ENCODE peak calls at places on chromosomes 11 and 22, in five cellular contexts. X is H9, O is neuronal stem cell, J is H1, G is IMR-90. S is an unnamed sample. For H3K4me1, the result is how much of the 10 kb centered on the place peaks cover.

GRCh38 chr22:33986167-33986771 is 66.0 kb upstream of the LARGE1 start:
- DNase-seq in X (no peak), O (no peak), J (no peak), G (no peak), S (no peak)

GRCh38 chr11:10302744-10303557 is 1.9 kb upstream of the ADM start:
- DNase-seq in X (peak), O (peak), J (no peak), G (peak), S (peak)

GRCh38 chr11:31940396-31941037 is 129.4 kb upstream of the PAX6 start:
- DNase-seq in X (no peak), O (no peak), J (no peak), G (peak), S (no peak)

GRCh38 chr22:38467904-38468760 is at the start of gene KDELR3:
- DNase-seq in X (no peak), O (no peak), J (no peak), G (peak), S (peak)

GRCh38 chr11:41497974-41498373 is 38.5 kb upstream of the LRRC4C start:
- DNase-seq in X (peak), O (peak), J (peak), G (no peak), S (no peak)

GRCh38 chr11:38814670-38815069 is 2216.6 kb upstream of the RAG2 start:
- DNase-seq in X (no peak), O (no peak), J (no peak), G (peak), S (peak)

GRCh38 chr11:44363116-44363515 is 53.2 kb upstream of the ALX4 start:
- DNase-seq in X (no peak), O (no peak), J (no peak), G (no peak), S (no peak)

GRCh38 chr22:17159504-17159951 is 451 bp upstream of the HDHD5 start:
- DNase-seq in X (no peak), O (no peak), J (no peak), G (peak), S (peak)

GRCh38 chr22:31105282-31105929 is 2.0 kb downstream of the SELENOM start:
- DNase-seq in X (no peak), O (no peak), J (no peak), G (no peak), S (no peak)

GRCh38 chr22:42399315-42400271 is 32.6 kb downstream of the NFAM1 start:
- DNase-seq in X (peak), O (peak), J (no peak), G (no peak), S (peak)

GRCh38 chr11:45885274-45885920 is at the start of gene MAPK8IP1:
- DNase-seq in X (peak), O (peak), J (peak), G (no peak), S (peak)

GRCh38 chr11:95088946-95089619 is 563 bp upstream of the ENDOD1 start:
- DNase-seq in X (no peak), O (no peak), J (no peak), G (no peak), S (no peak)

GRCh38 chr11:61917357-61918109 is at the start of gene RAB3IL1:
- DNase-seq in X (peak), O (peak), J (no peak), G (no peak), S (peak)

GRCh38 chr11:44157019-44157418 is 61.5 kb downstream of the EXT2 start:
- DNase-seq in X (no peak), O (no peak), J (no peak), G (no peak), S (no peak)

GRCh38 chr22:46937185-46937584 is 174.7 kb downstream of the TBC1D22A start:
- DNase-seq in X (no peak), O (no peak), J (no peak), G (no peak), S (no peak)

GRCh38 chr11:61954106-61955030 is 4.2 kb downstream of the BEST1 start:
- DNase-seq in X (no peak), O (no peak), J (no peak), G (no peak), S (no peak)

GRCh38 chr11:3341298-3341697 is 37.6 kb downstream of the ZNF195 start:
- DNase-seq in X (peak), O (peak), J (peak), G (no peak), S (no peak)

GRCh38 chr11:111539426-111540113 is 950 bp upstream of the LAYN start:
- DNase-seq in X (no peak), O (no peak), J (no peak), G (no peak), S (peak)

DNA sequence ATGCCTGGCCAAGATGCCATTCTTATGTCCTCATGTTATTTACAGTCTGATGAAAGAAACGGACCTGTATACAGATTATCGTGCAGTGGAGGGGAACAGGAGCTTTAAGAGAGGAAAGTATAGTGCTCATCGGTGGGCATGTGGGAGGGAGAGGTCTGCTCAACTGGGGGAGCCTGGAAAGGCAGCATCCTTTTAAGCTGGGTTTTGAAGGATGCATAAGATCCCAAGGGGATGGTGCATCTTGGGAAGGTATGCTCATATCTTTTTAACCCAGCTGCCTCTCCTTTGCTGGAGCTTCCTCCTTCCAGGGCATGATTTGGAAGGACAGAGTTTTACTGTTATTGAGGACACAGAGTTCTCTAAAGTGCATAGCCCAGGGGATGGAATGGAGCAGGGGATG is 34.8 kb downstream of the MIAT start:
- DNase-seq in X (no peak), O (no peak), J (no peak), G (no peak), S (no peak)
- H3K14ac ChIP-seq in X (no peak), O (no peak), J (no peak), G (no peak), S (no peak)

GRCh38 chr22:28815101-28815500 is 14.7 kb upstream of the XBP1 start:
- DNase-seq in X (no peak), O (no peak), J (no peak), G (no peak), S (no peak)
- H3K4me1 ChIP-seq in X (under half), O (under half), J (under half), G (under half), S (under half)

GRCh38 chr11:130581631-130582030 is 133.2 kb downstream of the ADAMTS15 start:
- DNase-seq in X (no peak), O (no peak), J (no peak), G (peak), S (peak)

GRCh38 chr11:130580372-130580771 is 131.9 kb downstream of the ADAMTS15 start:
- DNase-seq in X (peak), O (peak), J (peak), G (peak), S (peak)

GRCh38 chr11:130583866-130584265 is 135.4 kb downstream of the ADAMTS15 start:
- DNase-seq in X (no peak), O (no peak), J (no peak), G (no peak), S (no peak)

GRCh38 chr11:130582994-130583393 is 134.5 kb downstream of the ADAMTS15 start:
- DNase-seq in X (no peak), O (no peak), J (no peak), G (no peak), S (no peak)

DNA sequence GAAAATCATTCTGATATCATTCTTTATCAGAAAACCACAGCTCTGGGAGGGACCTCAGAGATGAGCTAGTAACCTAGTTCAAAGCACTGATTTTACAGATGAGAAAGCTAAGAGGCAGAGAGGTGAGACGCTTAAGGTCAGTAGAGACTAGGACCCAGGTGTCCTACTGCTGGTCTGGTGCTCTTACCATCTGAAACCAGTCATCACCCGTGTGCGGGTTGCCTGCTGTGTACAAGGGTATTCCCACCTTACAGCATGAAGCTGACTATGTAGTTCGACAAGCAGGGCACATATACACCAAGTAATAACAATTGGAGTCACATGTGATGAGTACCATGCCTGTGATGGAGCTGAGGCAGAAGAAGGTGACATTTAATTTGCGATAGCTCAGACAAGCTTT is 133.7 kb downstream of the ADAMTS15 start:
- DNase-seq in X (no peak), O (no peak), J (no peak), G (no peak), S (no peak)
- H2BK15ac ChIP-seq in X (no peak), O (peak), J (no peak), G (peak), S (no peak)

GRCh38 chr11:93542753-93543246 is 391 bp downstream of the SMCO4 start:
- DNase-seq in X (peak), O (peak), J (no peak), G (no peak), S (no peak)
- H3K14ac ChIP-seq in X (peak), O (no peak), J (no peak), G (no peak), S (no peak)

DNA sequence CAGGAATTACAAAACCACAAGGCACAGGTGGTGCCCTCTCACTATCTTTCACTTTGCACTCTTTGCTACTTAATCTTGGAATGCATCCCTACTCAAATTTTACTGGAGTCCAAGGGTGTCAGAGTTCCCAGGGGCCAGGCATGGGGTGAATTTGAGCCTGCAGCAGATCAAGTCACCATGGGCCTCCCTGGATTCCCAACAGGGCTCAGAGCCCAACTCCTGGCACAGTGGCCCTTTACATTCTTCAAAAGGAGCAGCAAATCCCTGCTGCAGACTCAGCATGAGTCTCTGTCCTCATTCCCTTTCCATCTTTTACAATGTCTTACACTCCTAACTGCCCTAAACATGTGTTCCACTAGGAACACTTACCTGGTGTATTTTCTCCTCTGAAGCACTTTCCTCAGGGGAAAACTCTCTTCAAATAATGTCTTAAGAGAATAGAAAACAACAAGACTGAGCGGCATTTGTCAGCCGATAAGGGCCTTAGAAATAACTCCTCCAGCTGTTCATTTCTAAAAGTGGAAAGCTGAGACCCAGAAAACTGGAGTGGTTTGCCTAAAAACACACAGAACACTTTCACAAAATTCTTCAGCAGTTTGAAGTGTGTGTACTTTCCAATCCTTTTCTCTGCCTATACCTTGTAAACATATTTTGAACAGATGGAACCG is 596.0 kb downstream of the INSC start:
- DNase-seq in X (no peak), O (no peak), J (no peak), G (no peak), S (no peak)
- H3K4me1 ChIP-seq in X (under half), O (under half), J (under half), G (under half), S (under half)

DNA sequence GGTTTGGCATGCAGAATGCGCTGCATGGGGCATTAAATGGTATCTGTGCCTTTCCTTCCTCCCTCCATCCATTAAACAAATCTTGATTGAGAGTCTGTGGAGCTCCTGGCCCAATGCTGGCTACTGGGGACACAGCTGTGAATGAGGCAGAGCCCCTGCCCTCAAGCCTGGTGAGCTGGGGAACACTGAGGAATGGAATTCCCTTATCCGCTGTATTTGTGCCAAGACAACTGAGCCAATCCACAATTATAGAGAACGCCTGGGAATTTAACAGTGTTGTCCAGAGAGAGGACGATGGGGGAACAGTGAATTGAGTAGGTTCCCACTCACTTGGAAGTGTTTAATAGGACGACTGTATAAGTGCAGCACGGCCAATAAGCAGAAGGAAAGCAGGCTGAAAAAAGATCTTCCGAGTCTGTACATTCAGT is 296.0 kb downstream of the MIAT start:
- DNase-seq in X (peak), O (no peak), J (peak), G (no peak), S (no peak)
- H2BK15ac ChIP-seq in X (no peak), O (no peak), J (no peak), G (no peak), S (no peak)

DNA sequence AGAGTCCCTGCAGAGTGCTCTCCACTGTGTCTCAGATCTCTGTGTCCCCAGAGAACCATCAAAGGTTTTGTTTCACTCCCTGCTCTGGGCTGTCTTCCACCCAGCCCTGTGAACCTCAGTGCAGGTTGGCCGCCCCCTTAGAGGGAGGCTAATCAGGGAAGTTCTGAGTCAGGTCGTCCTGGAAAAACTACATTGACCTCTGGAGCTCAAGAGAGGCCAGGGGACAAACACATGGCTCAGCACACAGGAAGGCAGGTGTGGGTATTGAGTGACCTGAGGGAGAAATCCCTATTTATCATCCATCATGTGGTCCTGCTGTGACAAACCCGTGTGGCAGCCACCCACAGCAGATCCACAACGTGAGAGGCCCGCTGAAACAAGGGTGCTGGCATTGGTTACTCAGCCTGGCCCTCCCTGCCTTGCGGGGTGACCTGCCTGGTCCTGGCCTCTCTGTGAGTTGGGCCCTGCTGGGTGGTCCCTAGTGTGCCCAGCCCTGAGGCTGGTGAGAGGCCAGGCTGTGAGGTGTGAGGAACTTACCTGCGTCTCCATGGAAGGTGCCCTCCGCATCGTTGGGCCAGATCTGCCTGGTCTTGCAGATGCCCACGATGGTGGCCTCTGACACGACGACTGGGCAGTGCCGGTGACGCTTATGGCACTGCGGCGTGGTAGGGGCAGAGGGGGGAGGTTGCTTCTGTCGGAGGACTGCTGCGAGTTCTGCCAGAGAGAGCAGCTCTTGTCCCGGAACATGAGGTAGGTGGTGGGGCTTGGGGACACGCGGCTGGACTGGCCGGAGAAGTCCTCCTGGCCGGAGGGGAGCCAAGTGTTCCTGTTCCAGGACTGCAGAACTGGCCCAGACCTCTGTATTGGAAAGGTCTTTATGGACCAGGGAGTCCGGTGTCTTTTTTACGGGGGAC is 671 bp upstream of the BCR start:
- DNase-seq in X (no peak), O (no peak), J (no peak), G (no peak), S (no peak)
- H3K14ac ChIP-seq in X (no peak), O (peak), J (no peak), G (peak), S (no peak)